ENCODE peak calls at places on chromosomes 11 and 22, in five cellular contexts. B, P, T, C and J are unnamed samples.

GRCh38 chr22:22387386-22387736 is 121.2 kb downstream of the ZNF280B start:
- DNase-seq in P (no peak), T (no peak), B (no peak), C (no peak), J (no peak)

GRCh38 chr22:26785942-26786341 is 128.6 kb downstream of the MIAT start:
- DNase-seq in T (no peak), C (no peak), B (no peak), P (no peak), J (peak)

GRCh38 chr11:43685483-43685882 is 4.9 kb downstream of the HSD17B12 start:
- DNase-seq in B (no peak), P (no peak), T (no peak), C (peak), J (no peak)

GRCh38 chr11:65219930-65220213 is 38.1 kb downstream of the CAPN1 start:
- DNase-seq in P (no peak), B (no peak), T (no peak), C (no peak), J (no peak)

GRCh38 chr11:19306570-19306969 is 65.8 kb upstream of the E2F8 start:
- DNase-seq in T (no peak), B (no peak), P (no peak), C (no peak), J (no peak)

GRCh38 chr22:38026130-38027111 is 30.8 kb upstream of the PICK1 start:
- DNase-seq in T (no peak), B (no peak), C (no peak), P (no peak), J (no peak)

GRCh38 chr22:26404851-26405357 is 24.2 kb upstream of the ASPHD2 start:
- DNase-seq in T (no peak), P (no peak), C (no peak), B (no peak), J (no peak)

GRCh38 chr11:31606893-31607292 is 97.3 kb downstream of the ELP4 start:
- DNase-seq in C (no peak), B (no peak), T (no peak), P (no peak), J (no peak)

GRCh38 chr11:133619973-133620372 is 87.7 kb upstream of the OPCML start:
- DNase-seq in T (no peak), C (no peak), P (no peak), B (no peak), J (peak)

GRCh38 chr22:21087119-21087518 is 41.4 kb downstream of the LRRC74B start:
- DNase-seq in C (no peak), P (no peak), B (no peak), T (no peak), J (no peak)

GRCh38 chr11:111167666-111168065 is 77.9 kb upstream of the POU2AF2 start:
- DNase-seq in C (no peak), P (no peak), T (no peak), B (no peak), J (no peak)

GRCh38 chr11:34823197-34823596 is 93.0 kb downstream of the APIP start:
- DNase-seq in C (no peak), B (no peak), P (no peak), T (no peak), J (no peak)

GRCh38 chr11:116871248-116871647 is 33.8 kb upstream of the APOA1 start:
- DNase-seq in B (no peak), T (peak), P (no peak), C (no peak), J (no peak)

GRCh38 chr11:32162906-32163305 is 72.0 kb downstream of the RCN1 start:
- DNase-seq in T (no peak), P (no peak), B (no peak), C (no peak), J (no peak)

GRCh38 chr11:112469376-112469775 is 208.7 kb upstream of the PLET1 start:
- DNase-seq in B (no peak), C (no peak), T (no peak), P (no peak), J (no peak)

GRCh38 chr11:73245461-73245860 is 26.7 kb upstream of the P2RY6 start:
- DNase-seq in P (no peak), T (no peak), C (no peak), B (no peak), J (no peak)

GRCh38 chr11:73242291-73243092 is 24.4 kb downstream of the P2RY2 start:
- DNase-seq in P (peak), B (peak), T (peak), C (peak), J (peak)

GRCh38 chr11:73246303-73246702 is 25.8 kb upstream of the P2RY6 start:
- DNase-seq in P (no peak), B (no peak), T (no peak), C (no peak), J (no peak)

GRCh38 chr11:73243093-73243485 is 25.0 kb downstream of the P2RY2 start:
- DNase-seq in C (no peak), B (no peak), T (no peak), P (peak), J (no peak)

DNA sequence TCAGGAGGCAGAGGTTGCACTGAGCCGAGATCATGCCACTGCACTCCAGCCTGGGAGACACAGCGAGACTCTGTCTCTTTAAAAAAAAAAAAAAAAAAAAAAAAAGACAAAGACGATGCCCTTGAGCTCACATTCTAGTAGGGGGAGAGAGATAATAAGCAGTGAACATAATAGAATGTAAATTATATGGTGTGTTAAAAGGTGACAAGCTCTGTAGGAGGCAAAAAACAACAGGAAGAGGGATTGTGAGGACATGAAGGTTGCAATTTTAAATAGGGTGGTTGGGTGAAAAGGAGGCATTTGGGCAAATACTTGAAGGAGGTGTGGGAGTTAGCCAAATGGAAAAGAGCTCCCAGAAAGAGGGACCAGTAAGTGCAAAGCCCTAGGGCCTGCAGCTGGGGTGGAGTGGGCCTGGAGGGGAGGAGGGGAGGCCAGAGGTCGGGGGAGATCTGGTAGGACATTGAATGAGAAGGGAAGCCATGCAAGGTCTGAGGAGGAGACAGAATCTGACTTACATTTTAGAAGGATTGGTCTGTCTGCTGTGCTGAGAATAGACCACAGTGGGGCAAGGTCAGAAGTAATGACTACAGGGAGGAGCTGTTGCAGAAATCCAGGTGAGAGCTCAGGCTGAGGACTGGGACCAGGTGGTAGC is 26.6 kb downstream of the P2RY2 start:
- DNase-seq in T (no peak), C (no peak), P (peak), B (no peak), J (no peak)
- TF ChIP-seq POLR2A in T (no peak), C (no peak), P (no peak), B (no peak), J (no peak)

GRCh38 chr11:26837154-26837553 is 115.3 kb upstream of the SLC5A12 start:
- DNase-seq in P (no peak), C (no peak), B (no peak), T (no peak), J (no peak)
- TF ChIP-seq POLR2A in P (no peak), C (no peak), B (no peak), T (no peak), J (no peak)

GRCh38 chr11:69642913-69643632 is 2.1 kb downstream of the CCND1 start:
- DNase-seq in C (peak), B (peak), P (peak), T (peak), J (no peak)
- TF ChIP-seq POLR2A in C (no peak), B (no peak), P (no peak), T (peak), J (no peak)

GRCh38 chr11:3947084-3947483 is 91.6 kb downstream of the STIM1 start:
- DNase-seq in P (peak), B (no peak), C (peak), T (peak), J (peak)
- TF ChIP-seq POLR2A in P (no peak), B (no peak), C (no peak), T (no peak), J (no peak)

DNA sequence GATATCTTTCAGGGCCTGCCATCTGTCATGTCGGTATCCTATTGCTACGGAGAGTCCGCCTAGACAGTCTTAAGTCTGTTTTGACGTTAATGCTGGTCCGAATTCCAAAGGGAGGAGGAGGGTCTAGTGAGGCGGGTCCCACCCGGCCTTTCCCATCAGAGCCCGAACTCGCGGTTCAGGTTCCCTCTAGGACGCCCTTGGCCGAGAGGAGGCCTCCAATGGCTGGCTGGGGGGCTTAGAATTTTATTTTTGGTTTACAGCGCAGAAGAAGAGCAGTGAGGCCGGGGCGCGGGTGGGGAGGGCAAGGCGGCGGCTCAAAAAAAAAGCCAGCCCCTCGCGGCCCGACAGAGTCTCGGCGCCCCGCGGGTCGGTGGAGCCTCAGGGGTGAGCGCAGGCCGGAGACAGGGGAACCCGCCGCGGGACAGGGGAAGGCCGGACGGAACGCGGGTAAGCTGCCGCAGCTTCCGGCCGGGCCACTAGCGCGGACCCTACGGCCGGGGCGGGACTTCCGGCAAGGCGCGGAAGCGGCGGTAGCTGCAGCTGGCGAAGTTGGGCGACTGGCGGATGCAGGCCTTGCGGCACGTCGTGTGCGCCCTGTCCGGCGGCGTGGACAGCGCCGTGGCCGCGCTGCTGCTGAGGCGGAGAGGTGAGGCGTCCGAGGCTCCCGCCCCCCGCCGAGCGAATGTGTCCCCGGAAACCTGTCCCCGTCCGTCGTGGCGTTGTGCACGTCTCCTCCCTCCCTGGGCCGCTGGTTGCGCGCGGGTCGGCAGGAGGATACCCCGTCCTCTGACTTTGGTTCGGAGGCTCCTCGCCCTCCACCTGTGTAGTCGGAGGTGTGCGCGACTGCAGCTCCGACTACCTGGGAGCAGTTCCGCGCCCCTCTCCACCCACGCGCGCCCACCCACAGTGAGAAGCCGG is at the start of gene TRMU:
- DNase-seq in C (peak), P (peak), T (peak), B (peak), J (peak)
- TF ChIP-seq POLR2A in C (peak), P (peak), T (peak), B (peak), J (peak)

DNA sequence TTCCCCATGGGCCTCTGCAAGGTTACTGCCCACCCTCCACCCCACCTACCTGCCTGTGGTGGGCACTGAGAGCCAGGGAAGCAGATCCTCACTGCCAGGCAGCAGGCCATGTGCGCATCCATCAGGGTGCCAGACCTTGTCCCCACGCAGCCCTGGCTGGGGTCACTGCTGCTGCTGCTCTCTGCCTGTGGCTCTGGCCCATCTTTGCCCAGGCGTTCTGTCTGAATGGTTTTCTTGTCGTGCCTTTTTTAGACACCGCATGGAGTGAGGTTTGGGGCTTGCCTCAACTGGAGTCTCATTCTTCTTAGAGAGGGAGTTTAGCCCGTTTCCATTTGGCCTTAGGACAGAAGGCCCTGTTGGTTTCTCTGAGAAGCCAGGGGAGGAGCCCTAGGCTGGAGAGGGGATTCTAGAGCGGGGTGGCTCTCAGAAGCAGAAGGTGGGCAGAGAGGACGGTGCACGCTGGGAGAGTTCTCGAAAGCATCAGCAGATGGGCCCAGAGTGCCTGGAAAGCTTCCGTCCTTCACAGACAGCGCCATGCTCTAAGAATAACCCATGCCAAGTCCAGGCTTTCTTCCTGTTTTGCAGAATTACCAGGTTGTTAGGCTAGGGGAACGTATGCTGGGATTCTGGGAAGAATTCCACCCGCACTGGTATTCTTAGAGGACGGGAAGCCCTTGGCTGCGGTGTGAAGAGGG is 8.1 kb downstream of the TANGO2 start:
- DNase-seq in B (no peak), P (no peak), C (no peak), T (no peak), J (no peak)
- TF ChIP-seq POLR2A in B (no peak), P (no peak), C (no peak), T (no peak), J (no peak)

GRCh38 chr11:59754859-59755700 is at the start of gene STX3:
- DNase-seq in T (peak), B (peak), P (peak), C (peak), J (no peak)
- TF ChIP-seq POLR2A in T (no peak), B (no peak), P (peak), C (no peak), J (no peak)